ENCODE peak calls at places on chromosome 1, in six cellular contexts. V is breast epithelium, O is stomach, I is endothelial cell of umbilical vein, K is GM12878, F is sigmoid colon. E is an unnamed sample.

GRCh38 chr1:56710646-56711045 is 65.5 kb downstream of the PRKAA2 start:
- DNase-seq in I (peak; percentile 47), O (no peak), F (no peak), V (no peak), K (no peak), E (no peak)

GRCh38 chr1:77762072-77762476 is 2.4 kb upstream of the USP33 start:
- DNase-seq in V (no peak), F (no peak), O (no peak), I (peak; percentile 29), K (no peak), E (no peak)

GRCh38 chr1:12284486-12284885 is 54.7 kb downstream of the VPS13D start:
- DNase-seq in O (no peak), K (no peak), V (no peak), I (no peak), F (no peak), E (no peak)

GRCh38 chr1:201170533-201171062 is 16.3 kb upstream of the TMEM9 start:
- DNase-seq in I (peak; percentile 82), F (peak; percentile 97), K (peak; percentile 33), V (peak; percentile 97), O (peak; percentile 97), E (peak; percentile 94)

GRCh38 chr1:47212636-47213229 is 19.3 kb downstream of the TAL1 start:
- DNase-seq in V (no peak), I (peak; percentile 29), F (peak; percentile 28), K (no peak), O (no peak), E (no peak)

GRCh38 chr1:188949701-188950100 is 1528.0 kb downstream of the BRINP3 start:
- DNase-seq in V (no peak), O (no peak), F (no peak), I (no peak), K (no peak), E (no peak)

GRCh38 chr1:56672579-56672978 is 27.5 kb downstream of the PRKAA2 start:
- DNase-seq in I (no peak), O (no peak), F (no peak), K (no peak), V (no peak), E (no peak)

GRCh38 chr1:22273686-22274681 is 131.1 kb upstream of the WNT4 start:
- DNase-seq in F (no peak), V (no peak), K (no peak), O (no peak), I (peak; percentile 59), E (no peak)

GRCh38 chr1:59243978-59244377 is 52.9 kb upstream of the FGGY start:
- DNase-seq in O (no peak), V (no peak), K (no peak), F (no peak), I (no peak), E (no peak)

GRCh38 chr1:200674838-200675587 is 5.3 kb upstream of the DDX59 start:
- DNase-seq in O (no peak), V (no peak), F (no peak), I (no peak), K (no peak), E (no peak)

GRCh38 chr1:30866594-30866993 is 42.0 kb downstream of the SDC3 start:
- DNase-seq in F (no peak), V (no peak), K (no peak), O (no peak), I (no peak), E (no peak)

GRCh38 chr1:89994231-89994804 is 592 bp upstream of the ZNF326 start:
- DNase-seq in O (no peak), K (no peak), I (no peak), V (no peak), F (no peak), E (no peak)

GRCh38 chr1:159203621-159204020 is 1.1 kb upstream of the ACKR1 start:
- DNase-seq in I (no peak), V (no peak), O (no peak), F (no peak), K (no peak), E (no peak)

GRCh38 chr1:156014829-156015228 is 5.9 kb downstream of the SSR2 start:
- DNase-seq in F (no peak), V (no peak), I (no peak), O (no peak), K (no peak), E (no peak)

GRCh38 chr1:92087542-92087941 is 7.4 kb downstream of the BTBD8 start:
- DNase-seq in V (no peak), O (no peak), K (no peak), I (no peak), F (no peak), E (no peak)

GRCh38 chr1:21914880-21915640 is 22.1 kb downstream of the HSPG2 start:
- DNase-seq in O (peak; percentile 84), F (no peak), K (no peak), I (peak; percentile 59), V (no peak), E (no peak)

GRCh38 chr1:93715529-93716126 is 34.0 kb upstream of the BCAR3 start:
- DNase-seq in F (no peak), O (no peak), V (no peak), I (no peak), K (no peak), E (no peak)

GRCh38 chr1:226979517-226980121 is 39.5 kb downstream of the COQ8A start:
- DNase-seq in V (no peak), I (no peak), F (peak; percentile 59), O (no peak), K (no peak), E (no peak)
- TF ChIP-seq POLR2AphosphoS5 in V (no peak), I (no peak), F (no peak), O (no peak), K (no peak), E (no peak)

GRCh38 chr1:178052650-178053461 is 41.0 kb upstream of the RASAL2 start:
- DNase-seq in K (no peak), F (no peak), V (no peak), O (no peak), I (peak; percentile 48), E (no peak)

GRCh38 chr1:178057863-178058576 is 35.9 kb upstream of the RASAL2 start:
- DNase-seq in O (no peak), I (peak; percentile 38), K (no peak), F (peak; percentile 80), V (no peak), E (no peak)

GRCh38 chr1:178055779-178056471 is 38.0 kb upstream of the RASAL2 start:
- DNase-seq in K (peak; percentile 32), O (peak; percentile 32), F (no peak), V (no peak), I (no peak), E (peak; percentile 27)

GRCh38 chr1:178057131-178057765 is 36.7 kb upstream of the RASAL2 start:
- DNase-seq in I (no peak), O (no peak), F (no peak), K (no peak), V (no peak), E (no peak)

DNA sequence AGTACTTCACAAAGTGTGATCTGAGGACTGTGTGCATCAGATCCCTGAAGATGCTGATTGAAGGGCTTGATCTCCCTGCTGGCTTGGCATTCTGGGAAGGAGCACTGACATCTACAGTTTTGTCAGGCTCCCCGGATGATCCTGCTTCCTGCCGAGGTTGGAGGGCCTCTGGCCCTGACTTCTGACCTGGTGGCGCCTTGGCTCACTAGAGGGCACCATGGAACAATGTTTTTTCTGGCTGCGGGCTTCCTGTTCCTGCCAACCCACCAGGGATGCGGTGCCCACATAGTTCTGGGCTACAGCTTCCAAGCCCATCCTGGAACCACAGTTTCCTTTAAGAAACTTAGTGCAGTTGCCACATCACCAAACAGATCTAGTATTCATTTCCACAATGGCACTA is 38.8 kb upstream of the RASAL2 start:
- DNase-seq in I (no peak), F (no peak), O (no peak), V (no peak), K (no peak), E (no peak)
- TF ChIP-seq POLR2AphosphoS5 in I (no peak), F (no peak), O (no peak), V (no peak), K (no peak), E (no peak)

GRCh38 chr1:3805038-3805437 is 8.7 kb upstream of the LRRC47 start:
- DNase-seq in I (no peak), V (no peak), F (no peak), O (no peak), K (no peak), E (no peak)
- TF ChIP-seq POLR2AphosphoS5 in I (no peak), V (no peak), F (no peak), O (no peak), K (no peak), E (no peak)

DNA sequence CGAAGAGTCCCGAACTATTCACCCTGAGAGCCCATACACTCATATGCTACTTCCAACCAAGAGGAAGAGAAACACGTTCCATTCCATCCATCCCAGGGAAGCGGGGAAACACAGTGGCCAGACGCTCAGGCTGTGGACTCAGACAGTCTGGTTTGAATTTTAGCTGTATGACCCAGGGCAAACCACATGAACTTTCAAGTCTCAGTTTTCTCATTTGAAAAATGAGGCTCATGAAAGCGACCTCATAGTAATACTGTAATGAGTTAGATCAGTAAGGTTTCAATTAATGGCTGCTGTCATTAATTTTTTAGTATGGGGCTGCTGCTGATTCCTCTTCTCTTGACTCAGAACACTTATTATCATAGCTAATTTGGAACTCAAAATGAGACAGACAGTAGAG is 1.5 kb downstream of the FCRL4 start:
- DNase-seq in F (no peak), K (no peak), V (no peak), O (no peak), I (no peak), E (no peak)
- TF ChIP-seq POLR2AphosphoS5 in F (no peak), K (no peak), V (no peak), O (no peak), I (no peak), E (no peak)

GRCh38 chr1:230807029-230807428 is 59.8 kb downstream of the CAPN9 start:
- DNase-seq in I (no peak), O (no peak), K (no peak), V (no peak), F (peak; percentile 84), E (no peak)

GRCh38 chr1:230807551-230808267 is 60.5 kb downstream of the CAPN9 start:
- DNase-seq in F (no peak), V (no peak), K (no peak), I (no peak), O (no peak), E (no peak)

GRCh38 chr1:230806552-230806951 is 59.4 kb downstream of the CAPN9 start:
- DNase-seq in O (no peak), I (no peak), V (no peak), F (no peak), K (no peak), E (no peak)

GRCh38 chr1:230801441-230801840 is 54.3 kb downstream of the CAPN9 start:
- DNase-seq in F (no peak), I (no peak), V (no peak), O (no peak), K (no peak), E (no peak)

GRCh38 chr1:230804396-230804795 is 57.2 kb downstream of the CAPN9 start:
- DNase-seq in V (no peak), F (no peak), O (no peak), K (no peak), I (no peak), E (no peak)
- TF ChIP-seq POLR2AphosphoS5 in V (no peak), F (no peak), O (no peak), K (no peak), I (no peak), E (no peak)

GRCh38 chr1:65757531-65757930 is 35.2 kb upstream of the PDE4B start:
- DNase-seq in O (no peak), I (no peak), V (no peak), K (no peak), F (no peak), E (no peak)
- TF ChIP-seq POLR2AphosphoS5 in O (no peak), I (no peak), V (no peak), K (no peak), F (no peak), E (no peak)

E was measured in GM12892.